ENCODE peak calls at places on chromosomes 2 and 18, in four cellular contexts. One of them, this sample, is unnamed.

GRCh38 chr2:61018319-61018750 is 280 bp upstream of the PUS10 start:
- DNase-seq in body of pancreas: no peak
- DNase-seq in breast epithelium: no peak
- DNase-seq in GM12892: no peak
- DNase-seq in this sample: no peak

GRCh38 chr2:236158969-236159777 is 9.0 kb downstream of the GBX2 start:
- DNase-seq in body of pancreas: no peak
- DNase-seq in breast epithelium: no peak
- DNase-seq in GM12892: no peak
- DNase-seq in this sample: no peak

GRCh38 chr2:234495076-234495800 is 1.6 kb downstream of the ARL4C start:
- DNase-seq in body of pancreas: no peak
- DNase-seq in breast epithelium: no peak
- DNase-seq in GM12892: no peak
- DNase-seq in this sample: no peak

GRCh38 chr18:69865656-69866241 is 81.9 kb downstream of the CD226 start:
- DNase-seq in body of pancreas: no peak
- DNase-seq in breast epithelium: no peak
- DNase-seq in GM12892: no peak
- DNase-seq in this sample: no peak

GRCh38 chr2:118301248-118301647 is 213.0 kb downstream of the INSIG2 start:
- DNase-seq in body of pancreas: no peak
- DNase-seq in breast epithelium: no peak
- DNase-seq in GM12892: no peak
- DNase-seq in this sample: no peak

GRCh38 chr2:187581125-187581896 is 27.1 kb upstream of the TFPI start:
- DNase-seq in body of pancreas: peak; percentile 19
- DNase-seq in breast epithelium: no peak
- DNase-seq in GM12892: no peak
- DNase-seq in this sample: no peak

GRCh38 chr18:78635093-78635800 is 344.4 kb upstream of the SALL3 start:
- DNase-seq in body of pancreas: no peak
- DNase-seq in breast epithelium: no peak
- DNase-seq in GM12892: no peak
- DNase-seq in this sample: no peak

GRCh38 chr2:178980815-178981214 is 69.1 kb downstream of the CCDC141 start:
- DNase-seq in body of pancreas: no peak
- DNase-seq in breast epithelium: no peak
- DNase-seq in GM12892: no peak
- DNase-seq in this sample: no peak

GRCh38 chr18:24990548-24991219 is 361.3 kb downstream of the ZNF521 start:
- DNase-seq in body of pancreas: no peak
- DNase-seq in breast epithelium: no peak
- DNase-seq in GM12892: no peak
- DNase-seq in this sample: no peak

GRCh38 chr2:129469389-129469788 is 510.1 kb upstream of the RAB6C start:
- DNase-seq in body of pancreas: no peak
- DNase-seq in breast epithelium: no peak
- DNase-seq in GM12892: no peak
- DNase-seq in this sample: no peak

GRCh38 chr2:184938221-184938985 is 340.1 kb downstream of the ZNF804A start:
- DNase-seq in body of pancreas: no peak
- DNase-seq in breast epithelium: no peak
- DNase-seq in GM12892: no peak
- DNase-seq in this sample: no peak

GRCh38 chr2:216497808-216498366 is 757 bp upstream of the RPL37A start:
- DNase-seq in body of pancreas: no peak
- DNase-seq in breast epithelium: no peak
- DNase-seq in GM12892: no peak
- DNase-seq in this sample: no peak

GRCh38 chr2:234136461-234136860 is 86.0 kb downstream of the SPP2 start:
- DNase-seq in body of pancreas: no peak
- DNase-seq in breast epithelium: no peak
- DNase-seq in GM12892: no peak
- DNase-seq in this sample: no peak

GRCh38 chr2:196316050-196316430 is 144.7 kb upstream of the STK17B start:
- DNase-seq in body of pancreas: no peak
- DNase-seq in breast epithelium: no peak
- DNase-seq in GM12892: no peak
- DNase-seq in this sample: no peak

GRCh38 chr2:170763232-170763631 is 6.9 kb upstream of the ERICH2 start:
- DNase-seq in body of pancreas: no peak
- DNase-seq in breast epithelium: no peak
- DNase-seq in GM12892: no peak
- DNase-seq in this sample: no peak

GRCh38 chr2:63121055-63121834 is 70.6 kb downstream of the OTX1 start:
- DNase-seq in body of pancreas: no peak
- DNase-seq in breast epithelium: no peak
- DNase-seq in GM12892: no peak
- DNase-seq in this sample: no peak

GRCh38 chr18:3114456-3114855 is 101.5 kb upstream of the LPIN2 start:
- DNase-seq in body of pancreas: no peak
- DNase-seq in breast epithelium: no peak
- DNase-seq in GM12892: no peak
- DNase-seq in this sample: no peak

GRCh38 chr2:26674771-26675170 is 17.8 kb upstream of the KCNK3 start:
- DNase-seq in body of pancreas: no peak
- DNase-seq in breast epithelium: no peak
- DNase-seq in GM12892: no peak
- DNase-seq in this sample: no peak

GRCh38 chr2:27308359-27308875 is at the start of gene UCN:
- DNase-seq in body of pancreas: peak; percentile 36
- DNase-seq in breast epithelium: no peak
- DNase-seq in GM12892: no peak
- DNase-seq in this sample: no peak

GRCh38 chr18:74289137-74289536 is 2.6 kb downstream of the CYB5A start:
- DNase-seq in body of pancreas: no peak
- DNase-seq in breast epithelium: no peak
- DNase-seq in GM12892: no peak
- DNase-seq in this sample: no peak

GRCh38 chr18:50287028-50287440 is 458 bp downstream of the CXXC1 start:
- DNase-seq in body of pancreas: no peak
- DNase-seq in breast epithelium: no peak
- DNase-seq in GM12892: no peak
- DNase-seq in this sample: no peak

GRCh38 chr2:240205348-240205747 is 64.9 kb upstream of the OTOS start:
- DNase-seq in body of pancreas: no peak
- DNase-seq in breast epithelium: no peak
- DNase-seq in GM12892: no peak
- DNase-seq in this sample: peak; percentile 89

GRCh38 chr2:175010848-175011254 is 5.7 kb upstream of the CHN1 start:
- DNase-seq in body of pancreas: no peak
- DNase-seq in breast epithelium: no peak
- DNase-seq in GM12892: no peak
- DNase-seq in this sample: no peak

GRCh38 chr2:201969938-201970785 is 63.5 kb upstream of the FZD7 start:
- DNase-seq in body of pancreas: no peak
- DNase-seq in breast epithelium: no peak
- DNase-seq in GM12892: no peak
- DNase-seq in this sample: no peak

GRCh38 chr2:178306351-178307073 is 112.2 kb downstream of the OSBPL6 start:
- DNase-seq in body of pancreas: peak; percentile 53
- DNase-seq in breast epithelium: no peak
- DNase-seq in GM12892: peak; percentile 10
- DNase-seq in this sample: no peak

GRCh38 chr18:57372444-57372843 is 20.1 kb downstream of the ST8SIA3 start:
- DNase-seq in body of pancreas: no peak
- DNase-seq in breast epithelium: no peak
- DNase-seq in GM12892: no peak
- DNase-seq in this sample: no peak

GRCh38 chr2:129709956-129710598 is 269.4 kb upstream of the RAB6C start:
- DNase-seq in body of pancreas: no peak
- DNase-seq in breast epithelium: no peak
- DNase-seq in GM12892: no peak
- DNase-seq in this sample: no peak

GRCh38 chr18:47605093-47605492 is 325.4 kb downstream of the SMAD2 start:
- DNase-seq in body of pancreas: no peak
- DNase-seq in breast epithelium: no peak
- DNase-seq in GM12892: no peak
- DNase-seq in this sample: no peak

GRCh38 chr18:79915161-79916127 is 36.0 kb downstream of the SLC66A2 start:
- DNase-seq in body of pancreas: no peak
- DNase-seq in breast epithelium: peak; percentile 16
- DNase-seq in GM12892: no peak
- DNase-seq in this sample: no peak

GRCh38 chr2:85547089-85547858 is 8.3 kb downstream of the MAT2A start:
- DNase-seq in body of pancreas: no peak
- DNase-seq in breast epithelium: no peak
- DNase-seq in GM12892: no peak
- DNase-seq in this sample: no peak

GRCh38 chr2:30463535-30463934 is 16.5 kb downstream of the LCLAT1 start:
- DNase-seq in body of pancreas: no peak
- DNase-seq in breast epithelium: no peak
- DNase-seq in GM12892: no peak
- DNase-seq in this sample: no peak

GRCh38 chr2:30459140-30459539 is 12.1 kb downstream of the LCLAT1 start:
- DNase-seq in body of pancreas: no peak
- DNase-seq in breast epithelium: no peak
- DNase-seq in GM12892: no peak
- DNase-seq in this sample: no peak

GRCh38 chr2:30465171-30465545 is 18.1 kb downstream of the LCLAT1 start:
- DNase-seq in body of pancreas: no peak
- DNase-seq in breast epithelium: no peak
- DNase-seq in GM12892: no peak
- DNase-seq in this sample: no peak

GRCh38 chr2:30464544-30465170 is 17.6 kb downstream of the LCLAT1 start:
- DNase-seq in body of pancreas: no peak
- DNase-seq in breast epithelium: no peak
- DNase-seq in GM12892: no peak
- DNase-seq in this sample: no peak

GRCh38 chr2:30462131-30462857 is 15.2 kb downstream of the LCLAT1 start:
- DNase-seq in body of pancreas: no peak
- DNase-seq in breast epithelium: no peak
- DNase-seq in GM12892: no peak
- DNase-seq in this sample: no peak
- TF ChIP-seq POLR2A in body of pancreas: no peak
- TF ChIP-seq POLR2A in breast epithelium: no peak
- TF ChIP-seq POLR2A in GM12892: no peak
- TF ChIP-seq POLR2A in this sample: no peak

DNA sequence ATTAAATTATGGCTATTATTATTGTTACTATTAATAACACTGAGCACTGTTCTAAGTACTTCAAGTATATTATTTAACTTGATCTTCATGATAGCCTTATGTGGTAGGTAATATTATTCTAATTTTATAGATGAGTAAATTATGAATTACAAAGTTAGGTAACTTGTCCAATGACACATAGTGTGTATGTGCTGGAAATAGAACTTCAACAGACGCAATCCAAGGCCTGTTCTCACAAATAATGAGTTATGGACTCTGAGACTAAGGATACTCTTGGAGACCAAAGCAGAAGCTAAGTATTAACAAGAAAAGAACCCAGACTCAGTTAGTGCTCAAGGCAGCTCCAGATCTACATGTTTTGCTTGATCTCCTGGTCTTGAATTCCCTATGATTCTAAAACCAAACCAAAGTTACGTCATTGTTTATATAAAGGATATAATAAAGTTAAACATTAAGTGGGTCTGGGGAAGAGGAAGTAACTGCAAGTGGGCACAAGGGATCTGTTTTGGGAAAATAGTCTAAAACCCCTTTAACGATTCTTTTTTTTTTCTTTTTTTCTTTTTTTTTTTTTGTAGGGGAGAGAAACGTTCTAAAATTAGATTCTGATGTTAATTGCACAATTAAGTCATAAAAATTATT is 211.3 kb downstream of the ERBB4 start:
- DNase-seq in body of pancreas: no peak
- DNase-seq in breast epithelium: no peak
- DNase-seq in GM12892: no peak
- DNase-seq in this sample: no peak
- TF ChIP-seq POLR2A in body of pancreas: no peak
- TF ChIP-seq POLR2A in breast epithelium: no peak
- TF ChIP-seq POLR2A in GM12892: no peak
- TF ChIP-seq POLR2A in this sample: no peak

DNA sequence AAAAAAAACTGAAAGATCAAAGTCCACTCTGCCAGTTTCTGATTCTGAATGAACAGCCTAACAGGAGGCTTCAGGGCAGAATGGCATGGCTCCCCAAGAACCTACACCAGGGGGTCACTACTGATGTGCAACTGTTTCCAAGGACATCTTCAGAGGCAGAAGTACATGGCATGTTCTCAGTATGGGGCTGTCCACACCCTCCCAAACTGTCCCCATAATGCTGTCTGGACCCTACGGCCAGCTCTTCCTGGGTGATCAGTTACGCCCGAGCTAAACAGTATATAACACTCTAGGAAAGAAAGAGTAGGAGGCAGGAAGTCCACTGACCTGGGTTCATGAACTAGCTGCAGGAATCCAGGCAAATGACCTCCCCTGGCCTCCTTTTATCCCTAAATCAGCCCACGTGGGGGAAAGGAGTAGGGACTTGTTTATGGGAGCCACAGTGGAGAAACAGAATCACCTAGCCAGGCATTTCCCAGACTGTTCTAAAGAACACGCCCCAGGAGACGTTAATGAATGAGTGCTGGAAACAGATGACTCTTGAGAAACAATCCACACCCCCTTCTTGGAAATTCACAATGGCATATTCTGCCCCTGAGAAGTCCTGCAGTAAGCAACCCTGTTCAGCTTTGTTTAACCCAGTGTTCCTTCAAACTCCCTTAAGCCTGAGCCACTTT is 2.5 kb downstream of the TMBIM1 start:
- DNase-seq in body of pancreas: peak; percentile 55
- DNase-seq in breast epithelium: no peak
- DNase-seq in GM12892: no peak
- DNase-seq in this sample: no peak
- TF ChIP-seq POLR2A in body of pancreas: peak; percentile 20
- TF ChIP-seq POLR2A in breast epithelium: no peak
- TF ChIP-seq POLR2A in GM12892: no peak
- TF ChIP-seq POLR2A in this sample: no peak

DNA sequence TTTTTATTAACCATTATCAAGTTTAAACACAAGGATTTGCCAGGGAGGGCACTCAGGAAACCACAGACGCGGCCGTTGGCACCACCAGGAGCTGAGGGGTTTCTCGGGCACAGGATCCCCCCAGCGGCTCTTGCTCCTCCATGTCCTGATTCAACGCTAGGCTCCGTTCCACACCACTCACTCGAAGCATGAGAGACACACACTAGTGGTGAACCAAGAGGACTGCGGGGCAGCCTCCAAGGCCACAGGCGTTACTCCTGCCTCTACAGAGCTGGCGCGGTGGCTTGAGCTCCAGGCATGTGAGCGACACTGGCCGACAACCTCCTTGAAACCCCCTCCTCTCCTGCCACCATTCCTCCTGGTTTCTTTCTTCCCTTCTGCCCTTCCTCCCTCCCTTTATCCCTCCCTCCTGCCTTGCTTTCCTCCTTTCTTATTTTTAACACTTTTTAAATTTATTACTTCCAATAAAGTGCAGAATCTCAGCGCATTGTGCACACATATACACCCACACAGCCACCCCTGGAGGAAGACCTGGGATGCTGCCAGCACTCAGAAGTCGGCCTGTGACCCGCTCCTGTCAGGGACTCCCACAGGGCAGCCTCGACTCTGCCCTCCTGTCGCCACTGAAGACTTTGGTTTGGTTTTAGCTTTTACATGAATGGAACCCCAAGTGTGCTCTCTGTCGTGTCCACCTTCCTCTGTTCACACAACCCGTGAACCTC is 21.7 kb downstream of the COX7A2L start:
- DNase-seq in body of pancreas: peak; percentile 29
- DNase-seq in breast epithelium: no peak
- DNase-seq in GM12892: no peak
- DNase-seq in this sample: no peak
- TF ChIP-seq POLR2A in body of pancreas: no peak
- TF ChIP-seq POLR2A in breast epithelium: no peak
- TF ChIP-seq POLR2A in GM12892: no peak
- TF ChIP-seq POLR2A in this sample: no peak

GRCh38 chr2:207332473-207333212 is 166.9 kb upstream of the KLF7 start:
- DNase-seq in body of pancreas: no peak
- DNase-seq in breast epithelium: no peak
- DNase-seq in GM12892: no peak
- DNase-seq in this sample: no peak
- TF ChIP-seq POLR2A in body of pancreas: no peak
- TF ChIP-seq POLR2A in breast epithelium: no peak
- TF ChIP-seq POLR2A in GM12892: no peak
- TF ChIP-seq POLR2A in this sample: no peak